ENCODE peak calls at places on chromosomes 1 and 21, in four cellular contexts. E is heart left ventricle, D is thoracic aorta, J is adrenal gland. S is an unnamed sample.

GRCh38 chr1:149888999-149889289 is 10.4 kb upstream of the BOLA1 start:
- DNase-seq in J (peak; percentile 37), D (no peak), E (peak; percentile 50), S (no peak)

GRCh38 chr21:43322805-43323204 is 104.1 kb downstream of the SIK1 start:
- DNase-seq in E (no peak), J (no peak), D (no peak), S (no peak)

GRCh38 chr21:38824124-38824822 is 18.5 kb downstream of the ETS2 start:
- DNase-seq in E (no peak), J (no peak), D (no peak), S (no peak)

GRCh38 chr1:225897595-225898514 is 8.9 kb upstream of the LEFTY1 start:
- DNase-seq in J (no peak), D (no peak), E (no peak), S (no peak)

GRCh38 chr1:201357636-201358348 is 19.7 kb downstream of the TNNT2 start:
- DNase-seq in J (no peak), D (no peak), E (peak; percentile 64), S (no peak)

GRCh38 chr1:2526824-2527552 is 592 bp upstream of the PANK4 start:
- DNase-seq in E (peak; percentile 88), J (peak; percentile 72), D (no peak), S (no peak)

GRCh38 chr1:23727362-23727811 is 15.9 kb upstream of the ELOA start:
- DNase-seq in E (peak; percentile 77), J (peak; percentile 62), D (no peak), S (no peak)

GRCh38 chr1:29247044-29247443 is 10.7 kb downstream of the PTPRU start:
- DNase-seq in E (no peak), J (no peak), D (no peak), S (no peak)

GRCh38 chr1:26994020-26994745 is 691 bp downstream of the TRNP1 start:
- DNase-seq in E (no peak), D (no peak), J (no peak), S (no peak)

GRCh38 chr1:248730507-248731335 is 24.8 kb downstream of the LYPD8 start:
- DNase-seq in J (no peak), D (no peak), E (no peak), S (no peak)

GRCh38 chr1:48978413-48978812 is 201.7 kb upstream of the BEND5 start:
- DNase-seq in J (no peak), E (no peak), D (no peak), S (no peak)

GRCh38 chr21:43702785-43703067 is 16.2 kb upstream of the PDXK start:
- DNase-seq in J (no peak), E (no peak), D (no peak), S (no peak)

GRCh38 chr1:192951961-192952460 is 107.1 kb downstream of the UCHL5 start:
- DNase-seq in D (no peak), J (no peak), E (no peak), S (no peak)

GRCh38 chr1:55234016-55234415 is 18.9 kb upstream of the USP24 start:
- DNase-seq in E (no peak), D (no peak), J (no peak), S (no peak)

GRCh38 chr1:115651391-115651790 is 9.6 kb downstream of the VANGL1 start:
- DNase-seq in J (no peak), D (no peak), E (no peak), S (no peak)
- H3K4me1 ChIP-seq in J (peaks cover 64% of the 10 kb centered on the region), D (peaks cover 50% of the 10 kb centered on the region), E (peaks cover 17% of the 10 kb centered on the region), S (peaks cover 27% of the 10 kb centered on the region)

DNA sequence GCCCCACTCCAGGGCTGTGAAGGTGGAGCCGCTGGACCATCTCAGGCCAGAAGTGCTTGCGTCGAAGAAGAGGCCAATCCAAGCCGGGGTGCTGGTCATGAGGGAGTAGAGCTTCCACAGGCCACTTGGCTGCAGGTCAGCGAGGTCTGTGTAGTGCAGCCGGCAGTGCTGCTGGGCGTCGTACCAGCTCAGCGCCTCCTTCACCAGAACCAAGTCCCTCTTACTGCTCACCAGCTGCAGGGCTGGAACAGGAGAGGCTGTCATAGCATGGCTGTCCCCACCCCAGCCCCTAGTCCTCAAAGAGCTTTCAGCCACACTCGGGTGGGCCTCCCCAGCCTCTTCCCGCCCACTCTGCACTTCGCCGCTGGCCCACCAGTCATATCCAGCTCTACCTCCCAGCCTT is 2.2 kb downstream of the CLEC20A start:
- DNase-seq in J (no peak), D (no peak), E (no peak), S (no peak)
- H3K4me1 ChIP-seq in J (no peaks in the 10 kb centered on the region), D (no peaks in the 10 kb centered on the region), E (no peaks in the 10 kb centered on the region), S (no peaks in the 10 kb centered on the region)

GRCh38 chr1:204459706-204460105 is 34.9 kb downstream of the PIK3C2B start:
- DNase-seq in D (no peak), E (no peak), J (no peak), S (no peak)
- H3K4me1 ChIP-seq in D (peaks cover 23% of the 10 kb centered on the region), E (peaks cover 29% of the 10 kb centered on the region), J (peaks cover 18% of the 10 kb centered on the region), S (peaks cover 28% of the 10 kb centered on the region)

DNA sequence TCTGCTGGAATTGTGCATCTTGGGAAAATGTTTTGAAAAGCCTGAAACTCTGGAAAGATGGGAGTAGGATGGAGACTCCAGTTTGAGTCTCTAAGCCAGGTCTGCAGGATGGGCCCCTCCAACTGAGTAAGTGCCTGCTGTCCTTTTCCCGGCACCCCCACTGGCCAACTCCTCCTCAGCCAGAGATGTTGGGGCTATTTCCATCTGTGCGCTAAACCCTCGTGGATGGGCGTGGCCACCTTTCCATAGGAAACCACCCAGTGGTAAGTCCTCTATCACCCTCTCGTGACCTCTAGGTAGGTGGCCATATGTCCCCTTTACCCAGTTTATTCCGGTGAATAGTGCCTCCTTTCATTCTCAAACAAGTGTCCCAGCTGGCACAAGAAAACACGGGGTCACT is 250.9 kb downstream of the TOMM20 start:
- DNase-seq in J (no peak), D (no peak), E (no peak), S (no peak)
- H3K4me1 ChIP-seq in J (peaks cover 13% of the 10 kb centered on the region), D (no peaks in the 10 kb centered on the region), E (no peaks in the 10 kb centered on the region), S (peaks cover 12% of the 10 kb centered on the region)

S was measured in esophagus squamous epithelium.